ENCODE peak calls at places on chromosomes 6 and 20, in five cellular contexts. E is epithelial cell of esophagus, I is AG04449, S is left ventricle myocardium superior, T is RWPE1. V is an unnamed sample.
A peak's percentile ranks its signal among the peaks of the same experiment; 100 is the strongest.

GRCh38 chr6:138971601-138972000 is 16.5 kb downstream of the REPS1 start:
- DNase-seq in E (peak; percentile 27), I (no peak), S (no peak), T (no peak), V (no peak)

GRCh38 chr6:119466226-119466625 is 116.7 kb upstream of the MAN1A1 start:
- DNase-seq in I (no peak), T (no peak), E (no peak), S (no peak), V (no peak)

GRCh38 chr6:26044140-26045045 is 42.8 kb upstream of the HFE start:
- DNase-seq in S (peak; percentile 60), E (peak; percentile 46), I (no peak), T (no peak), V (no peak)

GRCh38 chr20:38073307-38074010 is 39.9 kb downstream of the RPRD1B start:
- DNase-seq in T (peak; percentile 80), S (peak; percentile 69), E (peak; percentile 61), I (peak; percentile 93), V (peak; percentile 85)

GRCh38 chr20:31489152-31489551 is 14.1 kb downstream of the REM1 start:
- DNase-seq in S (no peak), E (no peak), T (no peak), I (no peak), V (no peak)

GRCh38 chr6:71527831-71528377 is 239.3 kb downstream of the OGFRL1 start:
- DNase-seq in S (no peak), I (no peak), T (no peak), E (no peak), V (no peak)

GRCh38 chr6:87832025-87832825 is 130.2 kb upstream of the AKIRIN2 start:
- DNase-seq in T (no peak), E (peak; percentile 40), I (no peak), S (no peak), V (no peak)

GRCh38 chr6:33583591-33584155 is 3.6 kb upstream of the BAK1 start:
- DNase-seq in S (no peak), E (no peak), I (no peak), T (no peak), V (no peak)

GRCh38 chr20:63968136-63968927 is 1.4 kb downstream of the ZNF512B start:
- DNase-seq in T (no peak), I (no peak), S (peak; percentile 30), E (no peak), V (no peak)

GRCh38 chr6:64664480-64664879 is 1028.9 kb downstream of the PHF3 start:
- DNase-seq in T (no peak), E (no peak), S (no peak), I (no peak), V (no peak)

GRCh38 chr6:49504666-49505065 is 4.9 kb downstream of the GLYATL3 start:
- DNase-seq in I (no peak), T (no peak), S (no peak), E (peak; percentile 49), V (no peak)

GRCh38 chr6:114058435-114058834 is 87.5 kb upstream of the HDAC2 start:
- DNase-seq in T (no peak), I (no peak), S (no peak), E (no peak), V (no peak)

GRCh38 chr6:11232968-11233626 is 629 bp upstream of the NEDD9 start:
- DNase-seq in S (no peak), E (no peak), I (no peak), T (peak; percentile 19), V (no peak)

GRCh38 chr20:59385461-59385860 is 85.0 kb downstream of the EDN3 start:
- DNase-seq in I (no peak), E (no peak), S (no peak), T (no peak), V (no peak)

GRCh38 chr6:26249709-26249958 is 115.4 kb upstream of the BTN3A2 start:
- DNase-seq in T (no peak), E (no peak), S (no peak), I (no peak), V (no peak)

GRCh38 chr6:154428892-154429291 is 72.3 kb upstream of the IPCEF1 start:
- DNase-seq in E (peak; percentile 26), S (no peak), T (no peak), I (no peak), V (no peak)

GRCh38 chr6:93047033-93047432 is 372.3 kb downstream of the EPHA7 start:
- DNase-seq in T (no peak), S (no peak), E (no peak), I (no peak), V (no peak)

GRCh38 chr20:49790077-49790798 is 22.4 kb upstream of the SLC9A8 start:
- DNase-seq in T (no peak), E (peak; percentile 30), S (peak; percentile 41), I (peak; percentile 29), V (peak; percentile 71)

GRCh38 chr6:33761922-33762629 is 15.4 kb upstream of the IP6K3 start:
- DNase-seq in I (no peak), E (peak; percentile 67), S (peak; percentile 92), T (peak; percentile 44), V (no peak)

GRCh38 chr6:157107915-157108651 is 215.2 kb downstream of the TMEM242 start:
- DNase-seq in E (peak; percentile 91), T (peak; percentile 73), I (peak; percentile 78), S (no peak), V (peak; percentile 90)

GRCh38 chr6:156396068-156396771 is 381.0 kb upstream of the ARID1B start:
- DNase-seq in E (no peak), T (no peak), I (no peak), S (no peak), V (no peak)

GRCh38 chr6:56101141-56101553 is 146.2 kb downstream of the COL21A1 start:
- DNase-seq in I (peak; percentile 90), E (peak; percentile 95), T (peak; percentile 62), S (no peak), V (peak; percentile 96)

GRCh38 chr6:363909-364308 is 27.6 kb upstream of the IRF4 start:
- DNase-seq in E (no peak), S (no peak), T (no peak), I (no peak), V (no peak)

GRCh38 chr6:119881416-119881815 is 531.9 kb upstream of the MAN1A1 start:
- DNase-seq in E (peak; percentile 52), I (no peak), T (peak; percentile 7), S (no peak), V (peak; percentile 2)

GRCh38 chr20:48965189-48965910 is 43.8 kb downstream of the ARFGEF2 start:
- DNase-seq in I (peak; percentile 0), T (no peak), E (no peak), S (no peak), V (peak; percentile 27)

GRCh38 chr6:167759206-167759605 is 67.5 kb upstream of the AFDN start:
- DNase-seq in E (no peak), T (no peak), I (no peak), S (no peak), V (no peak)

GRCh38 chr20:3461191-3461874 is 9.5 kb upstream of the ATRN start:
- DNase-seq in E (no peak), T (no peak), I (no peak), S (no peak), V (no peak)

GRCh38 chr20:33444797-33445560 is 1.4 kb upstream of the SNTA1 start:
- DNase-seq in T (no peak), E (peak; percentile 62), I (no peak), S (peak; percentile 60), V (no peak)

GRCh38 chr6:128494440-128494839 is 26.0 kb downstream of the PTPRK start:
- DNase-seq in T (no peak), I (no peak), E (no peak), S (no peak), V (no peak)

GRCh38 chr6:33668914-33669313 is 42.6 kb downstream of the UQCC2 start:
- DNase-seq in T (peak; percentile 95), S (no peak), I (no peak), E (peak; percentile 96), V (no peak)

GRCh38 chr6:29720863-29721262 is 2.4 kb upstream of the HLA-F start:
- DNase-seq in S (no peak), E (peak; percentile 18), T (no peak), I (no peak), V (no peak)

GRCh38 chr6:53161481-53162009 is 12.9 kb upstream of the GCM1 start:
- DNase-seq in E (no peak), S (no peak), I (no peak), T (no peak), V (no peak)

GRCh38 chr6:138691595-138692057 is 81.9 kb upstream of the CCDC28A start:
- DNase-seq in S (no peak), T (peak; percentile 43), E (peak; percentile 87), I (peak; percentile 60), V (peak; percentile 63)

GRCh38 chr20:63373996-63374395 is 12.8 kb upstream of the CHRNA4 start:
- DNase-seq in S (no peak), I (no peak), T (no peak), E (no peak), V (no peak)

GRCh38 chr6:42349753-42350573 is 101.8 kb downstream of the TRERF1 start:
- DNase-seq in I (no peak), E (no peak), S (no peak), T (no peak), V (no peak)

GRCh38 chr20:25496968-25497401 is 88.3 kb downstream of the NINL start:
- DNase-seq in T (peak; percentile 73), I (no peak), E (peak; percentile 85), S (no peak), V (no peak)

GRCh38 chr20:37522258-37523011 is 1.4 kb downstream of the NNAT start:
- DNase-seq in S (peak; percentile 78), E (peak; percentile 85), T (peak; percentile 83), I (no peak), V (no peak)

GRCh38 chr6:170091639-170092579 is 199.0 kb downstream of the DLL1 start:
- DNase-seq in T (no peak), S (peak; percentile 14), I (no peak), E (no peak), V (no peak)

V was measured in GM04503.